ENCODE peak calls at places on chromosomes 1 and 21, in five cellular contexts. Z is lower lobe of right lung, L is PC-3, I is testis, G is right atrium auricular region. A is an unnamed sample. For H3K4me1, the result is how much of the 10 kb centered on the place peaks cover.

GRCh38 chr1:111989531-111990025 is at the start of gene KCND3:
- DNase-seq in G (no peak), L (no peak), I (peak), Z (peak), A (peak)

GRCh38 chr1:5239911-5240310 is 585.5 kb downstream of the AJAP1 start:
- DNase-seq in L (no peak), Z (no peak), I (peak), G (no peak), A (no peak)

GRCh38 chr1:185438936-185439335 is 121.9 kb upstream of the IVNS1ABP start:
- DNase-seq in G (no peak), L (peak), I (no peak), Z (no peak), A (no peak)

GRCh38 chr1:234584926-234585325 is 25.1 kb downstream of the IRF2BP2 start:
- DNase-seq in I (no peak), L (no peak), G (peak), Z (no peak), A (no peak)

GRCh38 chr21:46392921-46393320 is 65.8 kb upstream of the DIP2A start:
- DNase-seq in G (no peak), L (no peak), I (peak), Z (peak), A (peak)

GRCh38 chr1:246907472-246907871 is 24.3 kb downstream of the AHCTF1 start:
- DNase-seq in G (no peak), I (no peak), L (peak), Z (no peak), A (no peak)

GRCh38 chr1:245365621-245366020 is 210.8 kb downstream of the KIF26B start:
- DNase-seq in I (peak), G (no peak), L (no peak), Z (no peak), A (no peak)

GRCh38 chr1:9711466-9712020 is 60.0 kb downstream of the PIK3CD start:
- DNase-seq in L (no peak), I (no peak), Z (no peak), G (no peak), A (no peak)

GRCh38 chr1:8031176-8031785 is 5.2 kb upstream of the ERRFI1 start:
- DNase-seq in I (no peak), L (peak), Z (no peak), G (no peak), A (no peak)

GRCh38 chr1:228144213-228145049 is 4.4 kb downstream of the GUK1 start:
- DNase-seq in I (no peak), Z (no peak), L (no peak), G (no peak), A (no peak)

GRCh38 chr1:63626222-63626621 is 33.0 kb downstream of the PGM1 start:
- DNase-seq in L (no peak), I (no peak), Z (no peak), G (no peak), A (no peak)

GRCh38 chr1:44293761-44294315 is 61.2 kb downstream of the ERI3 start:
- DNase-seq in L (no peak), I (no peak), Z (no peak), G (no peak), A (peak)

GRCh38 chr1:98732985-98733781 is 71.7 kb downstream of the SNX7 start:
- DNase-seq in Z (no peak), L (no peak), G (no peak), I (no peak), A (no peak)

GRCh38 chr21:32940079-32941014 is 85.4 kb upstream of the OLIG2 start:
- DNase-seq in G (no peak), L (peak), Z (no peak), I (peak), A (no peak)

GRCh38 chr1:199113265-199113869 is 474.5 kb downstream of the PTPRC start:
- DNase-seq in G (no peak), L (peak), I (peak), Z (peak), A (peak)
- H3K27ac ChIP-seq in G (no peak), L (no peak), I (no peak), Z (no peak), A (no peak)

GRCh38 chr1:206557636-206558473 is 50.5 kb downstream of the RASSF5 start:
- DNase-seq in L (peak), Z (peak), G (no peak), I (no peak), A (no peak)

GRCh38 chr1:206558794-206559660 is 51.7 kb downstream of the RASSF5 start:
- DNase-seq in L (no peak), Z (no peak), G (no peak), I (no peak), A (no peak)

GRCh38 chr1:206559661-206559995 is 52.3 kb downstream of the RASSF5 start:
- DNase-seq in G (no peak), I (no peak), L (no peak), Z (no peak), A (no peak)

GRCh38 chr1:206556748-206557635 is 49.7 kb downstream of the RASSF5 start:
- DNase-seq in I (peak), L (peak), G (peak), Z (peak), A (peak)

GRCh38 chr1:206560021-206560716 is 52.1 kb downstream of the EIF2D start:
- DNase-seq in L (no peak), Z (no peak), I (peak), G (no peak), A (no peak)
- H3K4me1 ChIP-seq in L (under half), Z (half or more), I (under half), G (under half), A (half or more)

GRCh38 chr1:6446665-6447015 is 19.3 kb downstream of the TNFRSF25 start:
- DNase-seq in L (no peak), Z (no peak), I (no peak), G (no peak), A (no peak)

GRCh38 chr1:6447016-6447817 is 18.8 kb downstream of the TNFRSF25 start:
- DNase-seq in Z (no peak), G (no peak), I (no peak), L (no peak), A (no peak)

GRCh38 chr1:6450005-6450450 is 15.9 kb downstream of the TNFRSF25 start:
- DNase-seq in I (no peak), L (no peak), G (no peak), Z (no peak), A (no peak)

GRCh38 chr1:6448749-6449631 is 17.0 kb downstream of the TNFRSF25 start:
- DNase-seq in G (no peak), Z (no peak), L (peak), I (no peak), A (no peak)

DNA sequence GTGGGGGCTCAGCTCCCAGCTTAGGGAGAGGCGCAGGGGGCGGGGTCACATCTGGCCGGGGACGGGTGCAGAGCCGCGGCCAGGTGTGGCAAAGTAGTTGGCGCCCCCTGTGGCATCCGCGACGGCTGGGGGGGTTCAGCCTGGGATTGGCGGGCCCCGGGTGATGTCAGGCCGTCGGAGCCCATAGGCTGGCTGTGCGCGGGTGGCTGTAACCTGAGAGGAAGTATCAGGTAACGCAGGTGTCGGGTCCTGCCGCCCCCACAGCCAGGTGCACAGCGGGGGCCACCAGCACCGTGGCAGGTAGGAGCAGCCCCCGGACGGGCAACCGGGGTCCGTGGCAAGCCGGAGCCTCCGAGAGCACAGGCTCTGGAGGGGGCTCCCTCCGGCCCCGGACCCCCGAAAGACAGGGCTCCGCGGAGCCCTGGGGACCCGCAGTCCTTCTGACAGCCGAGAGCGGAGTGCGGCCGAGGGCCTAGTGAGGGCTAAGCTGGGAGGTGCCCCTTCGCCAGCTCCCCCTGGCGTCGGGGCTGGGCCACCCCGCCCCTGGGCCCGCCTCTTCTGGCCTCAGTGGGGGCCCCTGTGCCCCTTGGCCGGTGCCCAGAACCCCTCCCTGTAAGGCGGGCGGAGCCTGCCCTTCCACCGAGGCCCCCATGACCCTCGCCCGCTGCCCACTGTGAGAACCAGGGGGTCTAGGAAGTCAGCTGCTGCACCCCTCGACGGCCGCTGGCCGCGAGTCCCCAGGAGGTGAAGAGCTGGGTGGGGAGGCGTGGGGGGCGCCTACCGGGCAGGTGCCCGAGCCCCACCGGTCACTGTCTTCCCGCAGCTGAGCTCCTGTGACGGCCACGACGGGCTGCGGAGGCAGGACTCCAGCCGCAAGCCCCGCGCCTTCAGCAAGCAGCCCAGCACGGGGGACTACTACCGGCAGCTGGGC is 17.9 kb downstream of the TNFRSF25 start:
- DNase-seq in Z (no peak), I (no peak), G (no peak), L (peak), A (no peak)
- TF ChIP-seq CTCF in Z (no peak), I (no peak), G (no peak), L (no peak), A (no peak)

GRCh38 chr1:51636765-51637522 is 20.1 kb downstream of the OSBPL9 start:
- DNase-seq in L (peak), I (no peak), Z (no peak), G (peak), A (no peak)
- H3K27ac ChIP-seq in L (peak), I (no peak), Z (no peak), G (peak), A (peak)